ENCODE peak calls at places on chromosomes 5 and 9, in four cellular contexts. Y is GM12878, K is HepG2, H is K562. W is an unnamed sample.

GRCh38 chr9:113621309-113621791 is 157.8 kb downstream of the RGS3 start:
- DNase-seq in K (no peak), Y (no peak), H (no peak), W (no peak)

GRCh38 chr5:39775458-39776365 is 350.9 kb upstream of the DAB2 start:
- DNase-seq in K (no peak), H (no peak), Y (no peak), W (no peak)

GRCh38 chr9:132160802-132161742 is 786 bp upstream of the NTNG2 start:
- DNase-seq in K (no peak), H (no peak), Y (no peak), W (peak)

GRCh38 chr5:65835191-65835590 is 91.2 kb upstream of the ERBIN start:
- DNase-seq in K (no peak), Y (no peak), H (no peak), W (no peak)

GRCh38 chr9:18605763-18606162 is 131.8 kb downstream of the ADAMTSL1 start:
- DNase-seq in Y (no peak), H (no peak), K (no peak), W (no peak)

GRCh38 chr5:2186472-2187015 is 303.8 kb upstream of the IRX4 start:
- DNase-seq in Y (no peak), H (no peak), K (no peak), W (no peak)

GRCh38 chr5:15243301-15244020 is 256.5 kb upstream of the FBXL7 start:
- DNase-seq in H (no peak), K (no peak), Y (no peak), W (no peak)

GRCh38 chr5:132428811-132429440 is 59.4 kb downstream of the SLC22A5 start:
- DNase-seq in Y (no peak), K (no peak), H (no peak), W (no peak)

GRCh38 chr5:114325552-114325951 is 36.3 kb upstream of the KCNN2 start:
- DNase-seq in Y (no peak), H (no peak), K (no peak), W (no peak)

GRCh38 chr9:35116539-35116897 is 856 bp upstream of the ATOSB start:
- DNase-seq in H (no peak), K (no peak), Y (no peak), W (no peak)

GRCh38 chr9:107675476-107676264 is 186.1 kb upstream of the KLF4 start:
- DNase-seq in Y (no peak), K (no peak), H (peak), W (no peak)

GRCh38 chr5:40691894-40692293 is 12.2 kb downstream of the PTGER4 start:
- DNase-seq in K (no peak), Y (no peak), H (no peak), W (no peak)

GRCh38 chr5:158819840-158820620 is 279.7 kb downstream of the EBF1 start:
- DNase-seq in H (no peak), Y (peak), K (no peak), W (no peak)

GRCh38 chr5:133580618-133581017 is 31.7 kb downstream of the FSTL4 start:
- DNase-seq in K (no peak), H (no peak), Y (no peak), W (no peak)

GRCh38 chr9:128153947-128154695 is 4.9 kb downstream of the LCN2 start:
- DNase-seq in H (no peak), K (no peak), Y (no peak), W (no peak)

GRCh38 chr5:179801304-179802206 is 5.1 kb downstream of the MGAT4B start:
- DNase-seq in Y (no peak), K (peak), H (peak), W (peak)

GRCh38 chr9:125816321-125816720 is 69.1 kb downstream of the PBX3 start:
- DNase-seq in H (no peak), Y (no peak), K (no peak), W (no peak)

GRCh38 chr9:125485471-125485870 is 221.5 kb downstream of the MAPKAP1 start:
- DNase-seq in K (no peak), Y (no peak), H (no peak), W (no peak)

GRCh38 chr5:1723957-1724821 is 75.4 kb downstream of the MRPL36 start:
- DNase-seq in K (no peak), H (no peak), Y (no peak), W (no peak)

GRCh38 chr5:39376293-39376714 is 12.0 kb upstream of the C9 start:
- DNase-seq in Y (no peak), H (peak), K (peak), W (peak)

GRCh38 chr5:151257731-151258715 is 5.0 kb downstream of the GM2A start:
- DNase-seq in Y (peak), K (no peak), H (no peak), W (no peak)

GRCh38 chr5:120419110-120419509 is 45.0 kb upstream of the PRR16 start:
- DNase-seq in K (no peak), H (no peak), Y (no peak), W (no peak)

GRCh38 chr9:127783111-127783621 is 2.7 kb upstream of the CDK9 start:
- DNase-seq in Y (peak), K (no peak), H (no peak), W (no peak)

GRCh38 chr9:137251490-137252268 is 593 bp downstream of the STPG3 start:
- DNase-seq in H (no peak), K (no peak), Y (no peak), W (no peak)

GRCh38 chr5:1054018-1054798 is 45.6 kb downstream of the NKD2 start:
- DNase-seq in K (no peak), Y (no peak), H (no peak), W (peak)

GRCh38 chr5:139745121-139745799 is 50.3 kb upstream of the PSD2 start:
- DNase-seq in K (no peak), H (peak), Y (no peak), W (no peak)

GRCh38 chr9:38062498-38063362 is 6.3 kb downstream of the SHB start:
- DNase-seq in Y (no peak), K (peak), H (peak), W (no peak)

GRCh38 chr9:125137200-125137599 is 6.1 kb downstream of the SCAI start:
- DNase-seq in K (no peak), H (no peak), Y (no peak), W (no peak)

GRCh38 chr9:110131499-110131898 is 76.5 kb downstream of the C9orf152 start:
- DNase-seq in H (no peak), Y (no peak), K (no peak), W (no peak)

GRCh38 chr9:5629312-5630037 is 568 bp downstream of the RIC1 start:
- DNase-seq in K (no peak), H (peak), Y (no peak), W (peak)

GRCh38 chr5:138543730-138544104 is 681 bp upstream of the ETF1 start:
- DNase-seq in H (no peak), Y (no peak), K (no peak), W (peak)

DNA sequence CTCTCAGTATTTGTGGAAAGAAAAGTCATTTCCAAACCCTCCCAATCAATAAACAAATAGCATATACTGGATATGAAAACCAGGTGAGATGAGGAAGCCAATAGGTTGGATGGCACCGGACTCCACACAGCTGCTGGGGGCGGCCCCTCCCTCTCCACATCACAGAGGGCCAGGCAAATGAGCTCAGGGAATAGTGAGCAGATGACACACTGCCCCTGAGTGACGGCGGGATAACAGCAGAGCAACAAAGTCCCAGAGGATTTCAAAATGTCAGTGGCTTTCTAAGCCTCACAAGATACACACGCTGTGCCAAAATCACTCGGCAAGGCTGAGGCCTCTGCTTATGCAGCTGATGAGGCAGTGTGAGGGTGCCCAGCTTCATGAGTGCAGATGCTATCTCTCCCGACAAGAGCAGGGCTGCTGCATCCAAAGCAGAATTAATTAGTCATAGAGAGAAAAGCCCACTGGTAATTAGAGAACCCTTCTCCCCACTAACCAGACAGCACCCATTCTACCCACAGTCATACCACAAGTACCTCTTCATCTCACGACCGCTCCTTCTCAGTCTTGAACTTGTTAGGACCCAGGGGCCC is 235.0 kb upstream of the NFIL3 start:
- DNase-seq in Y (no peak), H (no peak), K (no peak), W (no peak)
- TF ChIP-seq MXI1 in Y (no peak), H (no peak), K (no peak), W (no peak)

GRCh38 chr9:89354471-89354870 is 36.2 kb downstream of the SECISBP2 start:
- DNase-seq in H (no peak), Y (no peak), K (no peak), W (no peak)

GRCh38 chr9:89358376-89358775 is 40.1 kb downstream of the SECISBP2 start:
- DNase-seq in Y (no peak), K (no peak), H (no peak), W (no peak)

GRCh38 chr9:89357331-89358197 is 39.3 kb downstream of the SECISBP2 start:
- DNase-seq in Y (no peak), H (no peak), K (peak), W (no peak)

GRCh38 chr9:89359018-89359417 is 40.7 kb downstream of the SECISBP2 start:
- DNase-seq in H (no peak), Y (no peak), K (no peak), W (peak)

DNA sequence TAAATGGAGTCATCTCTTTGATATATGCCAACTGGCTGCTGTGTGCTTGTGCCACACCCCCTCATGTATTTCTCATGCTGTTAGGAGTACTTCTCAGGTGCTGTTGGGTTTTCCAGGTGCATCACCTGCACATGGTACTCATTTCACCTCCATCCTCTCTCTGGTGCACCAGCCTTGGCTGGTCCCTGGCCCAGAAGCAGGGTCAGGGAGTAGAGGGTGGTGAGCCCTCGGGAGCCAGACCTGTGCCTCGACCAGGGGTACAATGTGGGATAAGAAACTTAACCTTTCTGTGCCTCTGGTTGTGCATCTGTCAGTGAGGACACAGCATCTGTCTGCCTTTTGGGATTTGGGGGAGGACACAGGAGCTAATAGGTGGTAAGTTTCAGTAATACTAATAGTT is 38.5 kb downstream of the SECISBP2 start:
- DNase-seq in H (no peak), K (no peak), Y (no peak), W (no peak)
- TF ChIP-seq NFIC in H (no peak), K (no peak), Y (no peak), W (no peak)

GRCh38 chr5:54539001-54539400 is 21.4 kb downstream of the SNX18 start:
- DNase-seq in H (no peak), Y (no peak), K (no peak), W (no peak)

GRCh38 chr5:54535149-54535844 is 17.7 kb downstream of the SNX18 start:
- DNase-seq in K (no peak), H (no peak), Y (no peak), W (no peak)

GRCh38 chr5:54540286-54540685 is 22.7 kb downstream of the SNX18 start:
- DNase-seq in H (no peak), K (no peak), Y (no peak), W (no peak)

GRCh38 chr5:54538156-54538555 is 20.6 kb downstream of the SNX18 start:
- DNase-seq in H (no peak), K (no peak), Y (no peak), W (no peak)

GRCh38 chr5:54537720-54538119 is 20.2 kb downstream of the SNX18 start:
- DNase-seq in Y (no peak), K (no peak), H (no peak), W (no peak)
- TF ChIP-seq SIN3A in Y (no peak), K (no peak), H (no peak), W (no peak)

GRCh38 chr5:59608745-59609144 is 284.8 kb downstream of the PDE4D start:
- DNase-seq in H (no peak), K (no peak), Y (no peak), W (no peak)
- TF ChIP-seq MXI1 in H (no peak), K (no peak), Y (no peak), W (no peak)

DNA sequence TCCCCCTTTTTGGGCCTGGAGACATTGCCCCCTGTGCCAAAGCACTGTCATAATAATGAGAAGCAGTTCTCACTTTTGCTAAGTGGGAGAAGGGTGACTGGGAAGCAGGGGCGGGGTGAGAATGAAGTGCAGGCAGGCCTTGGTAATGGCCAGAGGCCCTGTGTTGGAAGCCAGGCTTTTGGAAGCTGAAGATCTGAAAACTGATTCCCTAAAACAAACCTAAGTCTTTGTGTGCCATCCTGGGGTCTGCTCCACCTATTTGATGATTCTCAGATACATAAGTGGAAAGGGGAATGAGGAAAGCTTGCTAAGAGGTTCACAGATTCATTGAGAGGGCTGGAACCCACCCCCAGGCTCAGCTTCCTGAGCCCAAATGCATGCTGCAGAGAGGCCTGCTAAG is 74.9 kb downstream of the NSG2 start:
- DNase-seq in K (no peak), Y (no peak), H (no peak), W (peak)
- TF ChIP-seq NFIC in K (no peak), Y (no peak), H (no peak), W (no peak)

GRCh38 chr9:75010570-75010969 is 17.5 kb downstream of the CARNMT1 start:
- DNase-seq in H (no peak), K (no peak), Y (no peak), W (no peak)
- TF ChIP-seq SIN3A in H (no peak), K (no peak), Y (no peak), W (no peak)

GRCh38 chr9:6758418-6759113 is 793 bp downstream of the KDM4C start:
- DNase-seq in H (peak), Y (no peak), K (peak), W (peak)

GRCh38 chr9:6761306-6761705 is 3.5 kb downstream of the KDM4C start:
- DNase-seq in K (no peak), H (no peak), Y (no peak), W (no peak)

GRCh38 chr9:6757132-6757987 is at the start of gene KDM4C:
- DNase-seq in Y (peak), K (peak), H (peak), W (peak)

GRCh38 chr9:6757988-6758417 is 230 bp downstream of the KDM4C start:
- DNase-seq in Y (no peak), K (no peak), H (no peak), W (peak)

GRCh38 chr9:6759114-6759977 is 1.6 kb downstream of the KDM4C start:
- DNase-seq in K (peak), Y (peak), H (peak), W (peak)
- TF ChIP-seq MXI1 in K (no peak), Y (peak), H (no peak), W (no peak)

DNA sequence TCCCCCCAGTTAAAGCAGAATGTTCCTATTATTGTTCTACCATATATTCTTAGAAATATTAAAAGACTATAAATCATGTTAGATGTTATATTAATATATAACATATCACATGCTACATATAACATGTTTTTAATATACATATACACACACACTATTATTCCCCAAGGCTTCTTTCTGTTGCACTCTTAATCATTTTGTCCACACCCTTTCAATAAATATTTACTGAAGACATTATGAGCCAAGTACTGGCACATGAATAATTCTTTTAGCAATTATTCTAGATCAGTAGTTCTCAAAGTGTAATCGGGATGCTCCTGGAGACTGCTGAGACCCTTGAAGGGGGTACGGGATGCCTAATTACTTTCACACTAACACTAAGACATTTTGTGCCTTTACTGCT is 144.0 kb downstream of the GNAQ start:
- DNase-seq in H (no peak), Y (no peak), K (no peak), W (no peak)
- TF ChIP-seq NFIC in H (no peak), Y (no peak), K (no peak), W (no peak)